ENCODE peak calls at places on chromosomes 1 and 21, in nine cellular contexts. One of them, this sample, is unnamed.

GRCh38 chr1:146039844-146040194 is 18.3 kb upstream of the HJV start:
- DNase-seq in adrenal gland: no peak
- DNase-seq in activated T-helper 1 cell treated with anti-CD3 and anti-CD28 coated beads, Interleukin-2, amount 50 U/mL, for 16 hours: no peak
- DNase-seq in C1 segment of cervical spinal cord: no peak
- DNase-seq in fibroblast of the aortic adventitia: no peak
- DNase-seq in neural progenitor cell: no peak
- DNase-seq in Right ventricle myocardium superior: no peak
- DNase-seq in NCI-H2171 treated with DMSO at 0.1 percent for 48 hours: no peak
- DNase-seq in stimulated activated CD4-positive, alpha-beta T cell treated with anti-CD3 and anti-CD28 coated beads, Interleukin-2, amount 100 ng/mL, for 24 hours: no peak
- DNase-seq in this sample: peak

GRCh38 chr1:61337037-61337436 is 254.7 kb downstream of the NFIA start:
- DNase-seq in adrenal gland: no peak
- DNase-seq in activated T-helper 1 cell treated with anti-CD3 and anti-CD28 coated beads, Interleukin-2, amount 50 U/mL, for 16 hours: no peak
- DNase-seq in C1 segment of cervical spinal cord: no peak
- DNase-seq in fibroblast of the aortic adventitia: no peak
- DNase-seq in neural progenitor cell: no peak
- DNase-seq in Right ventricle myocardium superior: no peak
- DNase-seq in NCI-H2171 treated with DMSO at 0.1 percent for 48 hours: no peak
- DNase-seq in stimulated activated CD4-positive, alpha-beta T cell treated with anti-CD3 and anti-CD28 coated beads, Interleukin-2, amount 100 ng/mL, for 24 hours: no peak
- DNase-seq in this sample: no peak

GRCh38 chr1:59707216-59707615 is 107.5 kb upstream of the HOOK1 start:
- DNase-seq in adrenal gland: peak
- DNase-seq in activated T-helper 1 cell treated with anti-CD3 and anti-CD28 coated beads, Interleukin-2, amount 50 U/mL, for 16 hours: no peak
- DNase-seq in C1 segment of cervical spinal cord: no peak
- DNase-seq in fibroblast of the aortic adventitia: peak
- DNase-seq in neural progenitor cell: no peak
- DNase-seq in Right ventricle myocardium superior: peak
- DNase-seq in NCI-H2171 treated with DMSO at 0.1 percent for 48 hours: no peak
- DNase-seq in stimulated activated CD4-positive, alpha-beta T cell treated with anti-CD3 and anti-CD28 coated beads, Interleukin-2, amount 100 ng/mL, for 24 hours: no peak
- DNase-seq in this sample: no peak

GRCh38 chr1:19036049-19036546 is 79.6 kb upstream of the IFFO2 start:
- DNase-seq in adrenal gland: no peak
- DNase-seq in activated T-helper 1 cell treated with anti-CD3 and anti-CD28 coated beads, Interleukin-2, amount 50 U/mL, for 16 hours: no peak
- DNase-seq in C1 segment of cervical spinal cord: no peak
- DNase-seq in fibroblast of the aortic adventitia: peak
- DNase-seq in neural progenitor cell: no peak
- DNase-seq in Right ventricle myocardium superior: no peak
- DNase-seq in NCI-H2171 treated with DMSO at 0.1 percent for 48 hours: no peak
- DNase-seq in stimulated activated CD4-positive, alpha-beta T cell treated with anti-CD3 and anti-CD28 coated beads, Interleukin-2, amount 100 ng/mL, for 24 hours: no peak
- DNase-seq in this sample: peak

GRCh38 chr1:244439391-244440032 is 12.2 kb downstream of the ADSS2 start:
- DNase-seq in adrenal gland: no peak
- DNase-seq in activated T-helper 1 cell treated with anti-CD3 and anti-CD28 coated beads, Interleukin-2, amount 50 U/mL, for 16 hours: no peak
- DNase-seq in C1 segment of cervical spinal cord: no peak
- DNase-seq in fibroblast of the aortic adventitia: no peak
- DNase-seq in neural progenitor cell: no peak
- DNase-seq in Right ventricle myocardium superior: no peak
- DNase-seq in NCI-H2171 treated with DMSO at 0.1 percent for 48 hours: no peak
- DNase-seq in stimulated activated CD4-positive, alpha-beta T cell treated with anti-CD3 and anti-CD28 coated beads, Interleukin-2, amount 100 ng/mL, for 24 hours: no peak
- DNase-seq in this sample: no peak

GRCh38 chr1:195902779-195903178 is 705.5 kb downstream of the KCNT2 start:
- DNase-seq in adrenal gland: no peak
- DNase-seq in activated T-helper 1 cell treated with anti-CD3 and anti-CD28 coated beads, Interleukin-2, amount 50 U/mL, for 16 hours: no peak
- DNase-seq in C1 segment of cervical spinal cord: no peak
- DNase-seq in fibroblast of the aortic adventitia: no peak
- DNase-seq in neural progenitor cell: no peak
- DNase-seq in Right ventricle myocardium superior: no peak
- DNase-seq in NCI-H2171 treated with DMSO at 0.1 percent for 48 hours: no peak
- DNase-seq in stimulated activated CD4-positive, alpha-beta T cell treated with anti-CD3 and anti-CD28 coated beads, Interleukin-2, amount 100 ng/mL, for 24 hours: no peak
- DNase-seq in this sample: no peak

GRCh38 chr1:62358974-62359373 is 39.7 kb upstream of the KANK4 start:
- DNase-seq in adrenal gland: no peak
- DNase-seq in activated T-helper 1 cell treated with anti-CD3 and anti-CD28 coated beads, Interleukin-2, amount 50 U/mL, for 16 hours: no peak
- DNase-seq in C1 segment of cervical spinal cord: no peak
- DNase-seq in fibroblast of the aortic adventitia: no peak
- DNase-seq in neural progenitor cell: no peak
- DNase-seq in Right ventricle myocardium superior: no peak
- DNase-seq in NCI-H2171 treated with DMSO at 0.1 percent for 48 hours: peak
- DNase-seq in stimulated activated CD4-positive, alpha-beta T cell treated with anti-CD3 and anti-CD28 coated beads, Interleukin-2, amount 100 ng/mL, for 24 hours: no peak
- DNase-seq in this sample: no peak

GRCh38 chr1:111516008-111516535 is 12.6 kb upstream of the ADORA3 start:
- DNase-seq in adrenal gland: peak
- DNase-seq in activated T-helper 1 cell treated with anti-CD3 and anti-CD28 coated beads, Interleukin-2, amount 50 U/mL, for 16 hours: no peak
- DNase-seq in C1 segment of cervical spinal cord: no peak
- DNase-seq in fibroblast of the aortic adventitia: peak
- DNase-seq in neural progenitor cell: peak
- DNase-seq in Right ventricle myocardium superior: peak
- DNase-seq in NCI-H2171 treated with DMSO at 0.1 percent for 48 hours: no peak
- DNase-seq in stimulated activated CD4-positive, alpha-beta T cell treated with anti-CD3 and anti-CD28 coated beads, Interleukin-2, amount 100 ng/mL, for 24 hours: no peak
- DNase-seq in this sample: no peak

GRCh38 chr1:218823291-218823900 is 350.3 kb upstream of the LYPLAL1 start:
- DNase-seq in adrenal gland: no peak
- DNase-seq in activated T-helper 1 cell treated with anti-CD3 and anti-CD28 coated beads, Interleukin-2, amount 50 U/mL, for 16 hours: no peak
- DNase-seq in C1 segment of cervical spinal cord: no peak
- DNase-seq in fibroblast of the aortic adventitia: peak
- DNase-seq in neural progenitor cell: no peak
- DNase-seq in Right ventricle myocardium superior: no peak
- DNase-seq in NCI-H2171 treated with DMSO at 0.1 percent for 48 hours: no peak
- DNase-seq in stimulated activated CD4-positive, alpha-beta T cell treated with anti-CD3 and anti-CD28 coated beads, Interleukin-2, amount 100 ng/mL, for 24 hours: no peak
- DNase-seq in this sample: no peak

GRCh38 chr1:84996846-84997666 is at the start of gene MCOLN2:
- DNase-seq in adrenal gland: no peak
- DNase-seq in activated T-helper 1 cell treated with anti-CD3 and anti-CD28 coated beads, Interleukin-2, amount 50 U/mL, for 16 hours: peak
- DNase-seq in C1 segment of cervical spinal cord: peak
- DNase-seq in fibroblast of the aortic adventitia: no peak
- DNase-seq in neural progenitor cell: peak
- DNase-seq in Right ventricle myocardium superior: peak
- DNase-seq in NCI-H2171 treated with DMSO at 0.1 percent for 48 hours: peak
- DNase-seq in stimulated activated CD4-positive, alpha-beta T cell treated with anti-CD3 and anti-CD28 coated beads, Interleukin-2, amount 100 ng/mL, for 24 hours: peak
- DNase-seq in this sample: peak

GRCh38 chr1:218080818-218081217 is 204.3 kb upstream of the RRP15 start:
- DNase-seq in adrenal gland: no peak
- DNase-seq in activated T-helper 1 cell treated with anti-CD3 and anti-CD28 coated beads, Interleukin-2, amount 50 U/mL, for 16 hours: no peak
- DNase-seq in C1 segment of cervical spinal cord: no peak
- DNase-seq in fibroblast of the aortic adventitia: no peak
- DNase-seq in neural progenitor cell: no peak
- DNase-seq in Right ventricle myocardium superior: no peak
- DNase-seq in NCI-H2171 treated with DMSO at 0.1 percent for 48 hours: peak
- DNase-seq in stimulated activated CD4-positive, alpha-beta T cell treated with anti-CD3 and anti-CD28 coated beads, Interleukin-2, amount 100 ng/mL, for 24 hours: no peak
- DNase-seq in this sample: no peak

GRCh38 chr1:183842817-183843187 is 37.9 kb downstream of the RGL1 start:
- DNase-seq in adrenal gland: no peak
- DNase-seq in activated T-helper 1 cell treated with anti-CD3 and anti-CD28 coated beads, Interleukin-2, amount 50 U/mL, for 16 hours: no peak
- DNase-seq in C1 segment of cervical spinal cord: no peak
- DNase-seq in fibroblast of the aortic adventitia: no peak
- DNase-seq in neural progenitor cell: no peak
- DNase-seq in Right ventricle myocardium superior: no peak
- DNase-seq in NCI-H2171 treated with DMSO at 0.1 percent for 48 hours: no peak
- DNase-seq in stimulated activated CD4-positive, alpha-beta T cell treated with anti-CD3 and anti-CD28 coated beads, Interleukin-2, amount 100 ng/mL, for 24 hours: no peak
- DNase-seq in this sample: no peak

GRCh38 chr1:231421616-231421970 is 494 bp downstream of the EGLN1 start:
- DNase-seq in adrenal gland: peak
- DNase-seq in activated T-helper 1 cell treated with anti-CD3 and anti-CD28 coated beads, Interleukin-2, amount 50 U/mL, for 16 hours: peak
- DNase-seq in C1 segment of cervical spinal cord: peak
- DNase-seq in fibroblast of the aortic adventitia: no peak
- DNase-seq in neural progenitor cell: no peak
- DNase-seq in Right ventricle myocardium superior: no peak
- DNase-seq in NCI-H2171 treated with DMSO at 0.1 percent for 48 hours: peak
- DNase-seq in stimulated activated CD4-positive, alpha-beta T cell treated with anti-CD3 and anti-CD28 coated beads, Interleukin-2, amount 100 ng/mL, for 24 hours: no peak
- DNase-seq in this sample: no peak

GRCh38 chr1:168907053-168907452 is 178.0 kb upstream of the DPT start:
- DNase-seq in adrenal gland: no peak
- DNase-seq in activated T-helper 1 cell treated with anti-CD3 and anti-CD28 coated beads, Interleukin-2, amount 50 U/mL, for 16 hours: no peak
- DNase-seq in C1 segment of cervical spinal cord: no peak
- DNase-seq in fibroblast of the aortic adventitia: no peak
- DNase-seq in neural progenitor cell: no peak
- DNase-seq in Right ventricle myocardium superior: no peak
- DNase-seq in NCI-H2171 treated with DMSO at 0.1 percent for 48 hours: no peak
- DNase-seq in stimulated activated CD4-positive, alpha-beta T cell treated with anti-CD3 and anti-CD28 coated beads, Interleukin-2, amount 100 ng/mL, for 24 hours: no peak
- DNase-seq in this sample: no peak

GRCh38 chr1:201185527-201186128 is 5.0 kb upstream of the IGFN1 start:
- DNase-seq in adrenal gland: no peak
- DNase-seq in activated T-helper 1 cell treated with anti-CD3 and anti-CD28 coated beads, Interleukin-2, amount 50 U/mL, for 16 hours: no peak
- DNase-seq in C1 segment of cervical spinal cord: no peak
- DNase-seq in fibroblast of the aortic adventitia: no peak
- DNase-seq in neural progenitor cell: no peak
- DNase-seq in Right ventricle myocardium superior: no peak
- DNase-seq in NCI-H2171 treated with DMSO at 0.1 percent for 48 hours: no peak
- DNase-seq in stimulated activated CD4-positive, alpha-beta T cell treated with anti-CD3 and anti-CD28 coated beads, Interleukin-2, amount 100 ng/mL, for 24 hours: no peak
- DNase-seq in this sample: no peak

GRCh38 chr1:228006034-228006792 is 585 bp upstream of the WNT3A start:
- DNase-seq in adrenal gland: peak
- DNase-seq in activated T-helper 1 cell treated with anti-CD3 and anti-CD28 coated beads, Interleukin-2, amount 50 U/mL, for 16 hours: no peak
- DNase-seq in C1 segment of cervical spinal cord: no peak
- DNase-seq in fibroblast of the aortic adventitia: no peak
- DNase-seq in neural progenitor cell: no peak
- DNase-seq in Right ventricle myocardium superior: no peak
- DNase-seq in NCI-H2171 treated with DMSO at 0.1 percent for 48 hours: no peak
- DNase-seq in stimulated activated CD4-positive, alpha-beta T cell treated with anti-CD3 and anti-CD28 coated beads, Interleukin-2, amount 100 ng/mL, for 24 hours: no peak
- DNase-seq in this sample: peak

GRCh38 chr21:15243356-15243755 is 178.6 kb upstream of the NRIP1 start:
- DNase-seq in adrenal gland: no peak
- DNase-seq in activated T-helper 1 cell treated with anti-CD3 and anti-CD28 coated beads, Interleukin-2, amount 50 U/mL, for 16 hours: no peak
- DNase-seq in C1 segment of cervical spinal cord: no peak
- DNase-seq in fibroblast of the aortic adventitia: no peak
- DNase-seq in neural progenitor cell: no peak
- DNase-seq in Right ventricle myocardium superior: no peak
- DNase-seq in NCI-H2171 treated with DMSO at 0.1 percent for 48 hours: no peak
- DNase-seq in stimulated activated CD4-positive, alpha-beta T cell treated with anti-CD3 and anti-CD28 coated beads, Interleukin-2, amount 100 ng/mL, for 24 hours: no peak
- DNase-seq in this sample: no peak

GRCh38 chr1:245247356-245247755 is 92.6 kb downstream of the KIF26B start:
- DNase-seq in adrenal gland: no peak
- DNase-seq in activated T-helper 1 cell treated with anti-CD3 and anti-CD28 coated beads, Interleukin-2, amount 50 U/mL, for 16 hours: no peak
- DNase-seq in C1 segment of cervical spinal cord: no peak
- DNase-seq in fibroblast of the aortic adventitia: no peak
- DNase-seq in neural progenitor cell: no peak
- DNase-seq in Right ventricle myocardium superior: no peak
- DNase-seq in NCI-H2171 treated with DMSO at 0.1 percent for 48 hours: no peak
- DNase-seq in stimulated activated CD4-positive, alpha-beta T cell treated with anti-CD3 and anti-CD28 coated beads, Interleukin-2, amount 100 ng/mL, for 24 hours: no peak
- DNase-seq in this sample: no peak

GRCh38 chr1:223846668-223847007 is 891 bp upstream of the TP53BP2 start:
- DNase-seq in adrenal gland: peak
- DNase-seq in activated T-helper 1 cell treated with anti-CD3 and anti-CD28 coated beads, Interleukin-2, amount 50 U/mL, for 16 hours: no peak
- DNase-seq in C1 segment of cervical spinal cord: no peak
- DNase-seq in fibroblast of the aortic adventitia: no peak
- DNase-seq in neural progenitor cell: peak
- DNase-seq in Right ventricle myocardium superior: peak
- DNase-seq in NCI-H2171 treated with DMSO at 0.1 percent for 48 hours: peak
- DNase-seq in stimulated activated CD4-positive, alpha-beta T cell treated with anti-CD3 and anti-CD28 coated beads, Interleukin-2, amount 100 ng/mL, for 24 hours: peak
- DNase-seq in this sample: no peak

GRCh38 chr1:9766759-9767442 is 56.9 kb downstream of the CLSTN1 start:
- DNase-seq in adrenal gland: no peak
- DNase-seq in activated T-helper 1 cell treated with anti-CD3 and anti-CD28 coated beads, Interleukin-2, amount 50 U/mL, for 16 hours: no peak
- DNase-seq in C1 segment of cervical spinal cord: no peak
- DNase-seq in fibroblast of the aortic adventitia: peak
- DNase-seq in neural progenitor cell: no peak
- DNase-seq in Right ventricle myocardium superior: no peak
- DNase-seq in NCI-H2171 treated with DMSO at 0.1 percent for 48 hours: no peak
- DNase-seq in stimulated activated CD4-positive, alpha-beta T cell treated with anti-CD3 and anti-CD28 coated beads, Interleukin-2, amount 100 ng/mL, for 24 hours: no peak
- DNase-seq in this sample: no peak

GRCh38 chr1:43548285-43549271 is 17.9 kb downstream of the PTPRF start:
- DNase-seq in adrenal gland: no peak
- DNase-seq in activated T-helper 1 cell treated with anti-CD3 and anti-CD28 coated beads, Interleukin-2, amount 50 U/mL, for 16 hours: no peak
- DNase-seq in C1 segment of cervical spinal cord: no peak
- DNase-seq in fibroblast of the aortic adventitia: no peak
- DNase-seq in neural progenitor cell: no peak
- DNase-seq in Right ventricle myocardium superior: no peak
- DNase-seq in NCI-H2171 treated with DMSO at 0.1 percent for 48 hours: no peak
- DNase-seq in stimulated activated CD4-positive, alpha-beta T cell treated with anti-CD3 and anti-CD28 coated beads, Interleukin-2, amount 100 ng/mL, for 24 hours: no peak
- DNase-seq in this sample: no peak

GRCh38 chr21:37381883-37382585 is 15.5 kb downstream of the DYRK1A start:
- DNase-seq in adrenal gland: no peak
- DNase-seq in activated T-helper 1 cell treated with anti-CD3 and anti-CD28 coated beads, Interleukin-2, amount 50 U/mL, for 16 hours: no peak
- DNase-seq in C1 segment of cervical spinal cord: no peak
- DNase-seq in fibroblast of the aortic adventitia: no peak
- DNase-seq in neural progenitor cell: no peak
- DNase-seq in Right ventricle myocardium superior: no peak
- DNase-seq in NCI-H2171 treated with DMSO at 0.1 percent for 48 hours: no peak
- DNase-seq in stimulated activated CD4-positive, alpha-beta T cell treated with anti-CD3 and anti-CD28 coated beads, Interleukin-2, amount 100 ng/mL, for 24 hours: no peak
- DNase-seq in this sample: no peak

GRCh38 chr1:3886106-3886670 is 13.9 kb downstream of the C1orf174 start:
- DNase-seq in adrenal gland: no peak
- DNase-seq in activated T-helper 1 cell treated with anti-CD3 and anti-CD28 coated beads, Interleukin-2, amount 50 U/mL, for 16 hours: no peak
- DNase-seq in C1 segment of cervical spinal cord: no peak
- DNase-seq in fibroblast of the aortic adventitia: no peak
- DNase-seq in neural progenitor cell: no peak
- DNase-seq in Right ventricle myocardium superior: no peak
- DNase-seq in NCI-H2171 treated with DMSO at 0.1 percent for 48 hours: no peak
- DNase-seq in stimulated activated CD4-positive, alpha-beta T cell treated with anti-CD3 and anti-CD28 coated beads, Interleukin-2, amount 100 ng/mL, for 24 hours: no peak
- DNase-seq in this sample: no peak

GRCh38 chr1:67711850-67712202 is 26.8 kb downstream of the GADD45A start:
- DNase-seq in adrenal gland: no peak
- DNase-seq in activated T-helper 1 cell treated with anti-CD3 and anti-CD28 coated beads, Interleukin-2, amount 50 U/mL, for 16 hours: no peak
- DNase-seq in C1 segment of cervical spinal cord: no peak
- DNase-seq in fibroblast of the aortic adventitia: no peak
- DNase-seq in neural progenitor cell: no peak
- DNase-seq in Right ventricle myocardium superior: no peak
- DNase-seq in NCI-H2171 treated with DMSO at 0.1 percent for 48 hours: peak
- DNase-seq in stimulated activated CD4-positive, alpha-beta T cell treated with anti-CD3 and anti-CD28 coated beads, Interleukin-2, amount 100 ng/mL, for 24 hours: no peak
- DNase-seq in this sample: no peak

GRCh38 chr1:165629848-165630628 is 996 bp upstream of the MGST3 start:
- DNase-seq in adrenal gland: no peak
- DNase-seq in activated T-helper 1 cell treated with anti-CD3 and anti-CD28 coated beads, Interleukin-2, amount 50 U/mL, for 16 hours: no peak
- DNase-seq in C1 segment of cervical spinal cord: no peak
- DNase-seq in fibroblast of the aortic adventitia: no peak
- DNase-seq in neural progenitor cell: peak
- DNase-seq in Right ventricle myocardium superior: no peak
- DNase-seq in NCI-H2171 treated with DMSO at 0.1 percent for 48 hours: peak
- DNase-seq in stimulated activated CD4-positive, alpha-beta T cell treated with anti-CD3 and anti-CD28 coated beads, Interleukin-2, amount 100 ng/mL, for 24 hours: no peak
- DNase-seq in this sample: peak

GRCh38 chr1:3094863-3095780 is 26.1 kb downstream of the PRDM16 start:
- DNase-seq in adrenal gland: no peak
- DNase-seq in activated T-helper 1 cell treated with anti-CD3 and anti-CD28 coated beads, Interleukin-2, amount 50 U/mL, for 16 hours: no peak
- DNase-seq in C1 segment of cervical spinal cord: no peak
- DNase-seq in fibroblast of the aortic adventitia: no peak
- DNase-seq in neural progenitor cell: no peak
- DNase-seq in Right ventricle myocardium superior: no peak
- DNase-seq in NCI-H2171 treated with DMSO at 0.1 percent for 48 hours: no peak
- DNase-seq in stimulated activated CD4-positive, alpha-beta T cell treated with anti-CD3 and anti-CD28 coated beads, Interleukin-2, amount 100 ng/mL, for 24 hours: no peak
- DNase-seq in this sample: no peak

GRCh38 chr1:210323957-210324356 is 4.7 kb upstream of the HHAT start:
- DNase-seq in adrenal gland: no peak
- DNase-seq in activated T-helper 1 cell treated with anti-CD3 and anti-CD28 coated beads, Interleukin-2, amount 50 U/mL, for 16 hours: no peak
- DNase-seq in C1 segment of cervical spinal cord: no peak
- DNase-seq in fibroblast of the aortic adventitia: no peak
- DNase-seq in neural progenitor cell: no peak
- DNase-seq in Right ventricle myocardium superior: no peak
- DNase-seq in NCI-H2171 treated with DMSO at 0.1 percent for 48 hours: no peak
- DNase-seq in stimulated activated CD4-positive, alpha-beta T cell treated with anti-CD3 and anti-CD28 coated beads, Interleukin-2, amount 100 ng/mL, for 24 hours: no peak
- DNase-seq in this sample: no peak

GRCh38 chr21:14591882-14592281 is 45.8 kb upstream of the SAMSN1 start:
- DNase-seq in adrenal gland: peak
- DNase-seq in activated T-helper 1 cell treated with anti-CD3 and anti-CD28 coated beads, Interleukin-2, amount 50 U/mL, for 16 hours: no peak
- DNase-seq in C1 segment of cervical spinal cord: no peak
- DNase-seq in fibroblast of the aortic adventitia: peak
- DNase-seq in neural progenitor cell: no peak
- DNase-seq in Right ventricle myocardium superior: no peak
- DNase-seq in NCI-H2171 treated with DMSO at 0.1 percent for 48 hours: no peak
- DNase-seq in stimulated activated CD4-positive, alpha-beta T cell treated with anti-CD3 and anti-CD28 coated beads, Interleukin-2, amount 100 ng/mL, for 24 hours: no peak
- DNase-seq in this sample: no peak

GRCh38 chr1:9737716-9738115 is 86.0 kb downstream of the CLSTN1 start:
- DNase-seq in adrenal gland: no peak
- DNase-seq in activated T-helper 1 cell treated with anti-CD3 and anti-CD28 coated beads, Interleukin-2, amount 50 U/mL, for 16 hours: no peak
- DNase-seq in C1 segment of cervical spinal cord: no peak
- DNase-seq in fibroblast of the aortic adventitia: no peak
- DNase-seq in neural progenitor cell: no peak
- DNase-seq in Right ventricle myocardium superior: no peak
- DNase-seq in NCI-H2171 treated with DMSO at 0.1 percent for 48 hours: no peak
- DNase-seq in stimulated activated CD4-positive, alpha-beta T cell treated with anti-CD3 and anti-CD28 coated beads, Interleukin-2, amount 100 ng/mL, for 24 hours: no peak
- DNase-seq in this sample: no peak

GRCh38 chr1:28456078-28456477 is 49.8 kb upstream of the RCC1 start:
- DNase-seq in adrenal gland: no peak
- DNase-seq in activated T-helper 1 cell treated with anti-CD3 and anti-CD28 coated beads, Interleukin-2, amount 50 U/mL, for 16 hours: no peak
- DNase-seq in C1 segment of cervical spinal cord: no peak
- DNase-seq in fibroblast of the aortic adventitia: peak
- DNase-seq in neural progenitor cell: no peak
- DNase-seq in Right ventricle myocardium superior: no peak
- DNase-seq in NCI-H2171 treated with DMSO at 0.1 percent for 48 hours: peak
- DNase-seq in stimulated activated CD4-positive, alpha-beta T cell treated with anti-CD3 and anti-CD28 coated beads, Interleukin-2, amount 100 ng/mL, for 24 hours: no peak
- DNase-seq in this sample: no peak

GRCh38 chr1:203480525-203481084 is 5.0 kb downstream of the PRELP start:
- DNase-seq in adrenal gland: no peak
- DNase-seq in activated T-helper 1 cell treated with anti-CD3 and anti-CD28 coated beads, Interleukin-2, amount 50 U/mL, for 16 hours: peak
- DNase-seq in C1 segment of cervical spinal cord: no peak
- DNase-seq in fibroblast of the aortic adventitia: peak
- DNase-seq in neural progenitor cell: no peak
- DNase-seq in Right ventricle myocardium superior: peak
- DNase-seq in NCI-H2171 treated with DMSO at 0.1 percent for 48 hours: peak
- DNase-seq in stimulated activated CD4-positive, alpha-beta T cell treated with anti-CD3 and anti-CD28 coated beads, Interleukin-2, amount 100 ng/mL, for 24 hours: peak
- DNase-seq in this sample: no peak